ENCODE peak calls at places on chromosomes 3 and 15, in five cellular contexts. T, C, V, G and N are unnamed samples.

GRCh38 chr3:179450901-179451334 is 352 bp downstream of the GNB4 start:
- DNase-seq in T (no peak), C (no peak), V (peak; percentile 29), G (no peak), N (no peak)

GRCh38 chr3:54171509-54171908 is 49.2 kb downstream of the CACNA2D3 start:
- DNase-seq in T (no peak), C (no peak), V (no peak), G (no peak), N (no peak)

GRCh38 chr15:82139823-82140268 is 94.0 kb upstream of the MEX3B start:
- DNase-seq in T (no peak), C (no peak), V (peak; percentile 70), G (no peak), N (no peak)

GRCh38 chr3:55728461-55729100 is 241.5 kb upstream of the WNT5A start:
- DNase-seq in T (no peak), C (no peak), V (no peak), G (no peak), N (no peak)

GRCh38 chr15:100721758-100722550 is 119.6 kb downstream of the ASB7 start:
- DNase-seq in T (peak; percentile 92), C (peak; percentile 97), V (peak; percentile 99), G (peak; percentile 73), N (peak; percentile 99)

GRCh38 chr3:26639339-26639738 is 16.8 kb downstream of the LRRC3B start:
- DNase-seq in T (no peak), C (no peak), V (no peak), G (no peak), N (no peak)

GRCh38 chr3:143850877-143851276 is 2.6 kb upstream of the SLC9A9 start:
- DNase-seq in T (no peak), C (no peak), V (no peak), G (no peak), N (no peak)

GRCh38 chr15:39172380-39173281 is 408.2 kb upstream of the THBS1 start:
- DNase-seq in T (no peak), C (no peak), V (peak; percentile 76), G (no peak), N (no peak)

GRCh38 chr3:189322339-189322738 is 150.6 kb downstream of the TPRG1 start:
- DNase-seq in T (no peak), C (no peak), V (no peak), G (no peak), N (no peak)

GRCh38 chr15:100108846-100109245 is 232.9 kb downstream of the ADAMTS17 start:
- DNase-seq in T (no peak), C (no peak), V (no peak), G (no peak), N (no peak)

GRCh38 chr15:95929232-95929846 is 401.2 kb upstream of the NR2F2 start:
- DNase-seq in T (no peak), C (no peak), V (no peak), G (no peak), N (no peak)

GRCh38 chr3:113140876-113141275 is 70.5 kb upstream of the BOC start:
- DNase-seq in T (no peak), C (no peak), V (no peak), G (no peak), N (no peak)

GRCh38 chr3:113138839-113139743 is 72.3 kb upstream of the BOC start:
- DNase-seq in T (no peak), C (no peak), V (no peak), G (no peak), N (no peak)

GRCh38 chr3:113136529-113136928 is 74.8 kb upstream of the BOC start:
- DNase-seq in T (no peak), C (no peak), V (no peak), G (no peak), N (no peak)

GRCh38 chr3:113132571-113132996 is 78.8 kb upstream of the BOC start:
- DNase-seq in T (peak; percentile 50), C (no peak), V (peak; percentile 78), G (no peak), N (peak; percentile 50)

GRCh38 chr3:113136071-113136470 is 75.3 kb upstream of the BOC start:
- DNase-seq in T (no peak), C (no peak), V (peak; percentile 49), G (no peak), N (no peak)
- TF ChIP-seq CTCF in T (peak; percentile 37), C (peak; percentile 51), V (peak; percentile 61), G (peak; percentile 42), N (peak; percentile 47)

DNA sequence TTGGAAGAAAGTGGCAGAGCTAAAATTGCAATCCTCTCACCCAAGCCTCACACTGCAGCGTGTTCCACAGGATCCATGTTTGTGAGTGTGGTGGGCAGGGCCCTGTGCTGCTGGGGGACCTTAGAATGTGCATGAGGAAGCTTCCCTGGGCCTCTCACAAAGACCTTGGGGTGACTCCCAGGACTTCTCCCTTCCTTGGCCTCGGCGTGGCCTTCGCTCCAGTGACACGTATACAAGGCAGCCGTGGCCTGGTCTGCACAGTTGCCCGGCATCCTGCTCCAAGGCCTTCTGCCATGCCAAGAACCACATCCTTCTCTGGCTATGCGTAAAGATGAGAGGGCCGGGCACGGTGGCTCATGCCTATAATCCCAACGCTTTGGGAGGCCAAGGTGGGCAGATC is 196.4 kb downstream of the UACA start:
- DNase-seq in T (no peak), C (no peak), V (no peak), G (no peak), N (no peak)
- H3K4me3 ChIP-seq in T (no peak overlapping the region), C (no peak overlapping the region), V (no peak overlapping the region), G (no peak overlapping the region), N (no peak overlapping the region)

GRCh38 chr3:129344540-129345220 is 66.0 kb downstream of the HMCES start:
- DNase-seq in T (no peak), C (no peak), V (no peak), G (no peak), N (no peak)

GRCh38 chr3:129345971-129346370 is 67.3 kb downstream of the HMCES start:
- DNase-seq in T (no peak), C (no peak), V (peak; percentile 27), G (no peak), N (no peak)

GRCh38 chr3:129341331-129342141 is 62.9 kb downstream of the HMCES start:
- DNase-seq in T (no peak), C (no peak), V (no peak), G (no peak), N (no peak)

GRCh38 chr3:129345281-129345680 is 66.6 kb downstream of the HMCES start:
- DNase-seq in T (no peak), C (no peak), V (no peak), G (no peak), N (no peak)

DNA sequence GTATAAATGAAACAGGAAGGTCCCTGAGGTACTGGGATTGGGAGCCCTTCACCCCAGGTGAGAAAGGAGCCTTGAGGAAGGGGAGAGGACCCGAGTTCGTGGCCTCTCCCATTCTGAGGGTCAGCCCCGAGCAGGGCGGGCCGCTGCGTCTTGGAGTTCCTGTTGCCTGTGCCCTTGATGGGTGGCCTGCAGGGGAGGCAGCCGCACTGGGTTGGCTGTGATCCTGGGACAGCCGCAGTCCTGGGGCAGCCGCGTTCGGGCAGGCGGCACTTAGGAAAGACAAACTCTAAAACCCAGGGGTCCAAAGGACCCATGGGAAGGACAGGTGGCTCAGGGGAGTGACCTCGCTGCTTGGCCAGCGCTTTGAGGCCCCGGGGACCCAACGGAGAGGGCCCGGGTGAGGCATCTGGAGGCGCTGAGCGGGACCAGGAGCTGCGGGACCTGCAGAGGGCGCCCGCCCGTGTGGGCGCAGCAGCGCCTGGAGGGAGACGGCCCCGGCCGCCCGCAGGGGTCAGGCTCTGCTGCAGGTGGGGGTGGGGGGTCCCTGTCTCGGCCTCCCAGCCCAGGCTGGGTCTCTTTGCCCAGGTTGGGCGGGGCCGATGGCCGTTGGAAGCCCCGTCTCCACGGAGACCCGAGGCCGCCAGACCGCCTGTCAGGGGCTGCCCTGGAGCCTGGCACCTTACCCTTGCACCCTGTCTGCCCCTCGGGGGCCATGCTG is 65.1 kb downstream of the HMCES start:
- DNase-seq in T (no peak), C (no peak), V (peak; percentile 14), G (peak; percentile 65), N (no peak)
- TF ChIP-seq CTCF in T (peak; percentile 66), C (peak; percentile 64), V (peak; percentile 51), G (peak; percentile 59), N (peak; percentile 60)

GRCh38 chr15:61613729-61614128 is 384.6 kb upstream of the RORA start:
- DNase-seq in T (no peak), C (no peak), V (peak; percentile 20), G (no peak), N (no peak)
- H3K4me3 ChIP-seq in T (no peak overlapping the region), C (no peak overlapping the region), V (no peak overlapping the region), G (no peak overlapping the region), N (no peak overlapping the region)

GRCh38 chr3:126083913-126084514 is at the start of gene SLC41A3:
- DNase-seq in T (peak; percentile 30), C (peak; percentile 27), V (peak; percentile 80), G (peak; percentile 93), N (peak; percentile 20)
- TF ChIP-seq CTCF in T (peak; percentile 31), C (peak; percentile 55), V (peak; percentile 47), G (peak; percentile 54), N (peak; percentile 47)

GRCh38 chr3:46843508-46843907 is 19.7 kb downstream of the MYL3 start:
- DNase-seq in T (no peak), C (no peak), V (no peak), G (no peak), N (no peak)

GRCh38 chr3:46844397-46844796 is 18.8 kb downstream of the MYL3 start:
- DNase-seq in T (no peak), C (no peak), V (no peak), G (no peak), N (no peak)

GRCh38 chr3:46845397-46845859 is 17.8 kb downstream of the MYL3 start:
- DNase-seq in T (peak; percentile 59), C (peak; percentile 52), V (peak; percentile 92), G (peak; percentile 85), N (peak; percentile 53)

GRCh38 chr3:46845860-46846623 is 17.2 kb downstream of the MYL3 start:
- DNase-seq in T (no peak), C (peak; percentile 27), V (peak; percentile 82), G (peak; percentile 88), N (no peak)

DNA sequence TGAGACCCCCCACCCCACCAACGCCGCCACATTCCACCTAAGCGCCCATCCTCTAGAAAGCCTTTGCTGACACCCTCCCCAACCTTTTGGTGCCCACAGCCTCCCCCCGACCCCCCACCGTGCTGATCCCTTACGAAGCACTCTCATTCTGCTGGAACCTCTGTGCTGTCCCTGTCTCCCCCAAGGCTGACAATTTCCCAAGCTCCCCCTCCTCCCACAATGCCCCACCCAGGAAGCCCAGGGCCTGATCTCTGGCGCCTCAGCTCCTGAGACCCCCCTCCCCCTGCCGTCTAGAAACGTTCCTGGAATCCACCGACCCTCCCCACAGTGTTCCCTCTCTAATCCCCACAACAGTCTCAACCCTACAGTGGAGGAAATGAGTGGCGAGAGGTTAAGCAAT is 18.4 kb downstream of the MYL3 start:
- DNase-seq in T (no peak), C (no peak), V (no peak), G (peak; percentile 40), N (no peak)
- H3K4me3 ChIP-seq in T (peak overlapping the region; percentile 31), C (no peak overlapping the region), V (no peak overlapping the region), G (peak overlapping the region; percentile 67), N (no peak overlapping the region)

GRCh38 chr3:116306720-116307119 is 138.6 kb downstream of the LSAMP start:
- DNase-seq in T (no peak), C (no peak), V (no peak), G (no peak), N (no peak)
- TF ChIP-seq CTCF in T (no peak), C (peak; percentile 14), V (no peak), G (no peak), N (no peak)

GRCh38 chr3:31230834-31231233 is 301.9 kb upstream of the STT3B start:
- DNase-seq in T (no peak), C (no peak), V (no peak), G (no peak), N (no peak)
- H3K4me3 ChIP-seq in T (no peak overlapping the region), C (no peak overlapping the region), V (no peak overlapping the region), G (no peak overlapping the region), N (no peak overlapping the region)